ENCODE peak calls at places on chromosome 14, in five cellular contexts. B is hepatocyte, Q is psoas muscle, C is stomach, T is left ventricle myocardium inferior. X is an unnamed sample.

GRCh38 chr14:21256539-21257394 is 12.5 kb downstream of the HNRNPC start:
- DNase-seq in B (no peak), Q (no peak), C (no peak), T (no peak), X (no peak)

GRCh38 chr14:20583908-20584307 is 3.9 kb downstream of the RNASE11 start:
- DNase-seq in B (no peak), Q (no peak), C (no peak), T (no peak), X (no peak)

GRCh38 chr14:103803661-103804060 is 43.7 kb downstream of the PPP1R13B start:
- DNase-seq in B (no peak), Q (no peak), C (no peak), T (no peak), X (peak; percentile 56)

GRCh38 chr14:101773378-101773777 is 11.9 kb downstream of the PPP2R5C start:
- DNase-seq in B (no peak), Q (no peak), C (no peak), T (no peak), X (no peak)

GRCh38 chr14:44180975-44181374 is 326.1 kb downstream of the FSCB start:
- DNase-seq in B (no peak), Q (no peak), C (no peak), T (no peak), X (no peak)

GRCh38 chr14:33692762-33693161 is 258.1 kb downstream of the EGLN3 start:
- DNase-seq in B (no peak), Q (no peak), C (no peak), T (no peak), X (no peak)

GRCh38 chr14:85565862-85566296 is 35.9 kb downstream of the FLRT2 start:
- DNase-seq in B (no peak), Q (no peak), C (no peak), T (no peak), X (peak; percentile 53)

GRCh38 chr14:98551028-98551427 is 721.0 kb downstream of the BCL11B start:
- DNase-seq in B (no peak), Q (no peak), C (no peak), T (no peak), X (no peak)

GRCh38 chr14:67650694-67651093 is 23.7 kb downstream of the VTI1B start:
- DNase-seq in B (no peak), Q (no peak), C (no peak), T (no peak), X (peak; percentile 73)

GRCh38 chr14:45716506-45716905 is 463.5 kb upstream of the MIS18BP1 start:
- DNase-seq in B (peak; percentile 11), Q (no peak), C (no peak), T (no peak), X (no peak)

GRCh38 chr14:77065851-77066554 is 32.1 kb upstream of the CIPC start:
- DNase-seq in B (no peak), Q (no peak), C (no peak), T (no peak), X (no peak)

GRCh38 chr14:21436567-21437062 is 19.3 kb downstream of the CHD8 start:
- DNase-seq in B (no peak), Q (no peak), C (no peak), T (no peak), X (peak; percentile 3)

GRCh38 chr14:80055912-80056801 is 155.1 kb downstream of the DIO2 start:
- DNase-seq in B (peak; percentile 69), Q (no peak), C (peak; percentile 27), T (no peak), X (peak; percentile 34)

GRCh38 chr14:104805326-104805678 is 4.4 kb downstream of the ZBTB42 start:
- DNase-seq in B (no peak), Q (peak; percentile 85), C (peak; percentile 57), T (no peak), X (no peak)

GRCh38 chr14:90523544-90523943 is 126.7 kb downstream of the CALM1 start:
- DNase-seq in B (no peak), Q (no peak), C (no peak), T (no peak), X (no peak)

GRCh38 chr14:38972511-38972910 is 130.5 kb downstream of the SEC23A start:
- DNase-seq in B (no peak), Q (no peak), C (no peak), T (no peak), X (no peak)

GRCh38 chr14:95500772-95501401 is 15.6 kb downstream of the SYNE3 start:
- DNase-seq in B (peak; percentile 61), Q (peak; percentile 71), C (peak; percentile 51), T (peak; percentile 53), X (no peak)

GRCh38 chr14:30894923-30895515 is 20.7 kb downstream of the COCH start:
- DNase-seq in B (no peak), Q (no peak), C (no peak), T (no peak), X (no peak)

GRCh38 chr14:29236848-29237247 is 470.3 kb downstream of the FOXG1 start:
- DNase-seq in B (no peak), Q (no peak), C (no peak), T (no peak), X (peak; percentile 27)

GRCh38 chr14:67522270-67522669 is 10.8 kb upstream of the PLEKHH1 start:
- DNase-seq in B (no peak), Q (no peak), C (no peak), T (no peak), X (no peak)

GRCh38 chr14:102878970-102879460 is 43.4 kb upstream of the AMN start:
- DNase-seq in B (peak; percentile 44), Q (no peak), C (no peak), T (no peak), X (no peak)

GRCh38 chr14:56055521-56055920 is 62.7 kb upstream of the PELI2 start:
- DNase-seq in B (no peak), Q (no peak), C (no peak), T (no peak), X (no peak)

GRCh38 chr14:103688906-103689902 is 26.0 kb downstream of the XRCC3 start:
- DNase-seq in B (no peak), Q (no peak), C (no peak), T (peak; percentile 67), X (no peak)

GRCh38 chr14:92415969-92416368 is 93.0 kb downstream of the SLC24A4 start:
- DNase-seq in B (no peak), Q (no peak), C (no peak), T (no peak), X (no peak)

GRCh38 chr14:85731198-85731597 is 201.3 kb downstream of the FLRT2 start:
- DNase-seq in B (peak; percentile 5), Q (no peak), C (no peak), T (peak; percentile 35), X (no peak)

GRCh38 chr14:65110525-65110924 is 8.2 kb upstream of the MAX start:
- DNase-seq in B (no peak), Q (no peak), C (no peak), T (no peak), X (no peak)
- TF ChIP-seq CTCF in B (no peak), Q (no peak), C (no peak), T (no peak), X (no peak)

DNA sequence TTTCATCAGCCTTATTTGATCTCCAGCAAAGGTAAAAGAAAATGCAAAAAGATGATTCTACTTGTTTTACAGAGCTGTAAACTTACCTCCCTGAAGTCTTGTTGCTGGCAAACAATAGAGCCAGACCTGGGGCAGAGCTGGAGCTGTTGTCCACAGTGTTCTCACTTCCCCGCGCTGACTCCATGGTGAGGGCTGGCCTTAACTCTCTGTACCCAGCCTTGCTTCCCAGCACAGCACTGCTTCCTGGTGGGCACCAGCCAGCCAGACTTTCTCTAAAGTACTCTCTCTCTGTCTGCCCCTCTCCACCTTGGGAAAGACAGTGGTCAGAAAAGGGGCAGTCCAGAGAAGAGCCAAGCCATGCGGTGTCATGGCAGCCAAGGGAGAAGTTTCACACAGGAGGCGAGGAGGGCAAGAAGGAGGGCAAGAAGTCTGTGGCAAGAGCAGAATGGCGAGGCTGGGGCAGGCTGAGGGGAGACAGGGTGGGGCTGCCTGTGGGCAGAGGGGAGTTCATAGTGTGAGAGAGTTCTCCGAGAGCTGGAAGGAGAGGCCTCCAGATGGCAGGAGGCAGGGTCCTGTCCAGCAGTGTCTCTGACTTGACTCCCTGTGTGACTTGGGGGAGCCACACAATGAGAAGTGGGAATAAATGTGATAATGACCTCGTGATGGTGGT is 9.3 kb downstream of the EVL start:
- DNase-seq in B (no peak), Q (no peak), C (no peak), T (no peak), X (no peak)
- H3K27ac ChIP-seq in B (no peak overlapping the region), Q (no peak overlapping the region), C (no peak overlapping the region), T (no peak overlapping the region), X (no peak overlapping the region)

GRCh38 chr14:24389266-24389855 is 9.4 kb upstream of the NYNRIN start:
- DNase-seq in B (peak; percentile 57), Q (no peak), C (no peak), T (no peak), X (no peak)

GRCh38 chr14:24394275-24394674 is 4.5 kb upstream of the NYNRIN start:
- DNase-seq in B (no peak), Q (no peak), C (no peak), T (no peak), X (no peak)

GRCh38 chr14:24395609-24396580 is 2.9 kb upstream of the NYNRIN start:
- DNase-seq in B (no peak), Q (no peak), C (no peak), T (no peak), X (no peak)

GRCh38 chr14:24390696-24391468 is 7.9 kb upstream of the NYNRIN start:
- DNase-seq in B (no peak), Q (no peak), C (no peak), T (no peak), X (no peak)

GRCh38 chr14:24392327-24393098 is 6.3 kb upstream of the NYNRIN start:
- DNase-seq in B (peak; percentile 46), Q (no peak), C (no peak), T (no peak), X (peak; percentile 62)
- TF ChIP-seq CTCF in B (peak; percentile 10), Q (no peak), C (no peak), T (no peak), X (no peak)

GRCh38 chr14:75995372-75996041 is 9.9 kb downstream of the IFT43 start:
- DNase-seq in B (no peak), Q (peak; percentile 83), C (no peak), T (peak; percentile 62), X (no peak)
- H3K27ac ChIP-seq in B (no peak overlapping the region), Q (peak overlapping the region; percentile 64), C (peak overlapping the region; percentile 64), T (peak overlapping the region; percentile 72), X (no peak overlapping the region)

GRCh38 chr14:50334211-50334610 is 22.1 kb downstream of the DMAC2L start:
- DNase-seq in B (no peak), Q (no peak), C (no peak), T (no peak), X (no peak)

GRCh38 chr14:50333010-50333409 is 20.9 kb downstream of the DMAC2L start:
- DNase-seq in B (no peak), Q (no peak), C (no peak), T (peak; percentile 48), X (peak; percentile 44)

GRCh38 chr14:50335989-50336391 is 23.9 kb downstream of the DMAC2L start:
- DNase-seq in B (no peak), Q (peak; percentile 56), C (no peak), T (peak; percentile 38), X (no peak)

GRCh38 chr14:50336428-50336827 is 24.3 kb downstream of the DMAC2L start:
- DNase-seq in B (no peak), Q (no peak), C (no peak), T (no peak), X (no peak)

DNA sequence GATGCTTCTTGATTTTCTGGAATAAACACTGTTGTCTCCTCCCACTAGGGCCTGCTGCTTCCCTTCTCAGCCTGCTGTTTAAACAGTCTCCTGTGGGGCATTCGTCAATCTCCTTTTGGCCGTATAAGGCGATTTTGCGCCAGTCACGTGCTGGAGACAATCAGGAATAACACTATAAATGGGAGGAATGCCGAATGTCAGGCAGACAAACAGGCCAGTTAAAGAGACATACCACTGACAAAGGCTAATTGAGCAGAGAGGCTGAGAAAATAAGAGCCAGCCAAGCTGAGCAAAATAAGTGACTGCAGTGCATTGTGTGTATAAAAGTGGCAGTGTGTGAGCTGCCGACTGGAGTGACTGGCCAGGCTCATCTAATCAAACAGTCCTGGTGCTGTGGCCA is 23.3 kb downstream of the DMAC2L start:
- DNase-seq in B (peak; percentile 62), Q (no peak), C (no peak), T (peak; percentile 26), X (no peak)
- TF ChIP-seq CTCF in B (peak; percentile 8), Q (no peak), C (no peak), T (no peak), X (no peak)

X was measured in RWPE1.